ENCODE peak calls at places on chromosome 5, in ten cellular contexts. One of them, this sample, is unnamed.

GRCh38 chr5:36599986-36600779 is 6.2 kb upstream of the SLC1A3 start:
- DNase-seq in sigmoid colon: no peak
- DNase-seq in cardiac muscle cell: peak; percentile 86
- DNase-seq in small intestine: no peak
- DNase-seq in IMR-90: peak; percentile 46
- DNase-seq in right atrium auricular region: no peak
- DNase-seq in ovary: no peak
- DNase-seq in effector memory CD4-positive, alpha-beta T cell: no peak
- DNase-seq in uterus: no peak
- DNase-seq in endodermal cell: no peak
- DNase-seq in this sample: no peak

GRCh38 chr5:90381213-90381929 is 28.2 kb downstream of the CETN3 start:
- DNase-seq in IMR-90: no peak
- DNase-seq in uterus: no peak
- DNase-seq in right atrium auricular region: no peak
- DNase-seq in small intestine: peak; percentile 8
- DNase-seq in sigmoid colon: no peak
- DNase-seq in endodermal cell: no peak
- DNase-seq in effector memory CD4-positive, alpha-beta T cell: no peak
- DNase-seq in ovary: no peak
- DNase-seq in cardiac muscle cell: no peak
- DNase-seq in this sample: no peak

GRCh38 chr5:173688708-173689107 is 72.3 kb upstream of the BOD1 start:
- DNase-seq in effector memory CD4-positive, alpha-beta T cell: no peak
- DNase-seq in sigmoid colon: no peak
- DNase-seq in uterus: no peak
- DNase-seq in right atrium auricular region: no peak
- DNase-seq in IMR-90: no peak
- DNase-seq in endodermal cell: no peak
- DNase-seq in small intestine: no peak
- DNase-seq in cardiac muscle cell: no peak
- DNase-seq in ovary: no peak
- DNase-seq in this sample: no peak

GRCh38 chr5:18141260-18141659 is 507.0 kb downstream of the TAF11L14 start:
- DNase-seq in IMR-90: no peak
- DNase-seq in effector memory CD4-positive, alpha-beta T cell: no peak
- DNase-seq in small intestine: no peak
- DNase-seq in ovary: no peak
- DNase-seq in endodermal cell: no peak
- DNase-seq in uterus: no peak
- DNase-seq in sigmoid colon: no peak
- DNase-seq in right atrium auricular region: no peak
- DNase-seq in cardiac muscle cell: no peak
- DNase-seq in this sample: no peak

GRCh38 chr5:115460476-115460875 is 84.1 kb downstream of the FEM1C start:
- DNase-seq in sigmoid colon: no peak
- DNase-seq in right atrium auricular region: peak; percentile 72
- DNase-seq in cardiac muscle cell: peak; percentile 55
- DNase-seq in uterus: no peak
- DNase-seq in ovary: no peak
- DNase-seq in IMR-90: peak; percentile 92
- DNase-seq in effector memory CD4-positive, alpha-beta T cell: no peak
- DNase-seq in endodermal cell: no peak
- DNase-seq in small intestine: peak; percentile 81
- DNase-seq in this sample: no peak

GRCh38 chr5:176559683-176560082 is 10.5 kb downstream of the CDHR2 start:
- DNase-seq in uterus: no peak
- DNase-seq in sigmoid colon: no peak
- DNase-seq in IMR-90: no peak
- DNase-seq in small intestine: peak; percentile 66
- DNase-seq in endodermal cell: peak; percentile 48
- DNase-seq in cardiac muscle cell: no peak
- DNase-seq in right atrium auricular region: no peak
- DNase-seq in effector memory CD4-positive, alpha-beta T cell: no peak
- DNase-seq in ovary: no peak
- DNase-seq in this sample: no peak

GRCh38 chr5:137573376-137573775 is 74.2 kb upstream of the SPOCK1 start:
- DNase-seq in endodermal cell: no peak
- DNase-seq in IMR-90: no peak
- DNase-seq in cardiac muscle cell: no peak
- DNase-seq in sigmoid colon: no peak
- DNase-seq in small intestine: no peak
- DNase-seq in ovary: no peak
- DNase-seq in uterus: no peak
- DNase-seq in right atrium auricular region: no peak
- DNase-seq in effector memory CD4-positive, alpha-beta T cell: no peak
- DNase-seq in this sample: no peak

GRCh38 chr5:38595149-38595725 is 38.8 kb upstream of the LIFR start:
- DNase-seq in cardiac muscle cell: peak; percentile 76
- DNase-seq in effector memory CD4-positive, alpha-beta T cell: no peak
- DNase-seq in IMR-90: peak; percentile 61
- DNase-seq in small intestine: no peak
- DNase-seq in uterus: no peak
- DNase-seq in ovary: no peak
- DNase-seq in right atrium auricular region: no peak
- DNase-seq in sigmoid colon: no peak
- DNase-seq in endodermal cell: peak; percentile 58
- DNase-seq in this sample: no peak

GRCh38 chr5:20020235-20020634 is 32.2 kb upstream of the CDH18 start:
- DNase-seq in IMR-90: no peak
- DNase-seq in cardiac muscle cell: no peak
- DNase-seq in endodermal cell: peak; percentile 39
- DNase-seq in sigmoid colon: no peak
- DNase-seq in uterus: no peak
- DNase-seq in right atrium auricular region: no peak
- DNase-seq in small intestine: no peak
- DNase-seq in effector memory CD4-positive, alpha-beta T cell: no peak
- DNase-seq in ovary: no peak
- DNase-seq in this sample: no peak

GRCh38 chr5:176639981-176640380 is 7.3 kb upstream of the TSPAN17 start:
- DNase-seq in effector memory CD4-positive, alpha-beta T cell: no peak
- DNase-seq in right atrium auricular region: no peak
- DNase-seq in small intestine: no peak
- DNase-seq in IMR-90: no peak
- DNase-seq in cardiac muscle cell: peak; percentile 43
- DNase-seq in endodermal cell: no peak
- DNase-seq in uterus: no peak
- DNase-seq in sigmoid colon: peak; percentile 84
- DNase-seq in ovary: no peak
- DNase-seq in this sample: peak; percentile 43

GRCh38 chr5:57698785-57699184 is 216.2 kb upstream of the ACTBL2 start:
- DNase-seq in sigmoid colon: no peak
- DNase-seq in ovary: no peak
- DNase-seq in uterus: no peak
- DNase-seq in small intestine: no peak
- DNase-seq in right atrium auricular region: no peak
- DNase-seq in IMR-90: no peak
- DNase-seq in cardiac muscle cell: no peak
- DNase-seq in endodermal cell: peak; percentile 51
- DNase-seq in effector memory CD4-positive, alpha-beta T cell: no peak
- DNase-seq in this sample: no peak

GRCh38 chr5:572398-573019 is 39.6 kb upstream of the CEP72 start:
- DNase-seq in small intestine: no peak
- DNase-seq in ovary: no peak
- DNase-seq in right atrium auricular region: peak; percentile 16
- DNase-seq in endodermal cell: peak; percentile 27
- DNase-seq in sigmoid colon: peak; percentile 18
- DNase-seq in cardiac muscle cell: no peak
- DNase-seq in uterus: no peak
- DNase-seq in effector memory CD4-positive, alpha-beta T cell: no peak
- DNase-seq in IMR-90: no peak
- DNase-seq in this sample: no peak

GRCh38 chr5:137731201-137731600 is 4.7 kb downstream of the KLHL3 start:
- DNase-seq in right atrium auricular region: no peak
- DNase-seq in ovary: no peak
- DNase-seq in endodermal cell: no peak
- DNase-seq in sigmoid colon: no peak
- DNase-seq in effector memory CD4-positive, alpha-beta T cell: no peak
- DNase-seq in uterus: peak; percentile 34
- DNase-seq in cardiac muscle cell: peak; percentile 57
- DNase-seq in IMR-90: peak; percentile 4
- DNase-seq in small intestine: no peak
- DNase-seq in this sample: no peak

GRCh38 chr5:178739452-178740180 is 9.2 kb upstream of the ZNF354A start:
- DNase-seq in small intestine: no peak
- DNase-seq in ovary: no peak
- DNase-seq in endodermal cell: no peak
- DNase-seq in uterus: no peak
- DNase-seq in IMR-90: no peak
- DNase-seq in effector memory CD4-positive, alpha-beta T cell: no peak
- DNase-seq in right atrium auricular region: no peak
- DNase-seq in cardiac muscle cell: no peak
- DNase-seq in sigmoid colon: no peak
- DNase-seq in this sample: no peak

DNA sequence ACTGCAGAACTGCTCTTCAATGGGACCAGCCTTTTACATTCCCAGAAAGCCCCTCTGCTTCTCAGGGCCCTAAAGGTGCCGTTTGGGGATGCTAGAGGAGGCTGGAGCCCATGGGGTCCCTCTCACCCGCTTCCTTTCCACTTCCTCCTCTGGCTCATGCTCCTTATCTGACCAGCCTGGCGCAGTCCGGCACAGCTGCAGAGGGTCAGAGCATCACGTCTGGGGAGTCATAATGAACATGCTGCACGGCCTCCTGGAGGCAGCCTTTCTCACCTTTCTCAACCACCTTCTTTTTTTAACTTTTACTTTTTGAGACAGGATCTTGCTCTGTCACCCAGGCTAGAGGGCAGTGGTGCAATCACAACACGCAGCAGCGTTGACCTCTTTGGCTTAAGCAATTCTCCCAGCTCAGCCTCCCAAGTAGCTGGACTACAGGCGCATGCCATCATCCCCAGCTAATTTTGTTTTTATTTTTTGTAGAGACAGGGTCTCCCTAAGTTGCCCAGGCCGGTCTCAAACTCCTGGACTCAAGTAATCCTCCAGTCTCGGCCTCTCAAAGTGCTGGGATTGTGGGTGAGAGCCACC is 15.1 kb upstream of the TCF7 start:
- DNase-seq in effector memory CD4-positive, alpha-beta T cell: no peak
- DNase-seq in small intestine: peak; percentile 46
- DNase-seq in right atrium auricular region: no peak
- DNase-seq in IMR-90: no peak
- DNase-seq in endodermal cell: no peak
- DNase-seq in cardiac muscle cell: no peak
- DNase-seq in uterus: no peak
- DNase-seq in ovary: no peak
- DNase-seq in sigmoid colon: no peak
- DNase-seq in this sample: no peak
- H3K27ac ChIP-seq in effector memory CD4-positive, alpha-beta T cell: peak overlapping the region; percentile 91
- H3K27ac ChIP-seq in small intestine: peak overlapping the region; percentile 52
- H3K27ac ChIP-seq in right atrium auricular region: no peak overlapping the region
- H3K27ac ChIP-seq in IMR-90: no peak overlapping the region
- H3K27ac ChIP-seq in endodermal cell: no peak overlapping the region
- H3K27ac ChIP-seq in cardiac muscle cell: no peak overlapping the region
- H3K27ac ChIP-seq in uterus: no peak overlapping the region
- H3K27ac ChIP-seq in ovary: no peak overlapping the region
- H3K27ac ChIP-seq in sigmoid colon: no peak overlapping the region
- H3K27ac ChIP-seq in this sample: peak overlapping the region; percentile 66

GRCh38 chr5:10744681-10745080 is 16.4 kb downstream of the DAP start:
- DNase-seq in sigmoid colon: no peak
- DNase-seq in small intestine: no peak
- DNase-seq in IMR-90: no peak
- DNase-seq in right atrium auricular region: no peak
- DNase-seq in cardiac muscle cell: no peak
- DNase-seq in effector memory CD4-positive, alpha-beta T cell: no peak
- DNase-seq in uterus: no peak
- DNase-seq in endodermal cell: no peak
- DNase-seq in ovary: no peak
- DNase-seq in this sample: no peak

GRCh38 chr5:10746711-10747110 is 14.3 kb downstream of the DAP start:
- DNase-seq in cardiac muscle cell: no peak
- DNase-seq in effector memory CD4-positive, alpha-beta T cell: no peak
- DNase-seq in small intestine: peak; percentile 97
- DNase-seq in endodermal cell: no peak
- DNase-seq in right atrium auricular region: no peak
- DNase-seq in ovary: no peak
- DNase-seq in IMR-90: no peak
- DNase-seq in sigmoid colon: no peak
- DNase-seq in uterus: no peak
- DNase-seq in this sample: no peak

GRCh38 chr5:10747678-10748622 is 13.1 kb downstream of the DAP start:
- DNase-seq in IMR-90: no peak
- DNase-seq in uterus: no peak
- DNase-seq in endodermal cell: no peak
- DNase-seq in ovary: no peak
- DNase-seq in right atrium auricular region: no peak
- DNase-seq in sigmoid colon: no peak
- DNase-seq in cardiac muscle cell: no peak
- DNase-seq in small intestine: peak; percentile 21
- DNase-seq in effector memory CD4-positive, alpha-beta T cell: no peak
- DNase-seq in this sample: no peak

GRCh38 chr5:10741661-10742060 is 19.4 kb downstream of the DAP start:
- DNase-seq in uterus: no peak
- DNase-seq in endodermal cell: no peak
- DNase-seq in right atrium auricular region: no peak
- DNase-seq in sigmoid colon: no peak
- DNase-seq in IMR-90: no peak
- DNase-seq in cardiac muscle cell: no peak
- DNase-seq in ovary: no peak
- DNase-seq in effector memory CD4-positive, alpha-beta T cell: no peak
- DNase-seq in small intestine: no peak
- DNase-seq in this sample: no peak

GRCh38 chr5:10745133-10745532 is 15.9 kb downstream of the DAP start:
- DNase-seq in IMR-90: peak; percentile 33
- DNase-seq in sigmoid colon: no peak
- DNase-seq in small intestine: no peak
- DNase-seq in uterus: no peak
- DNase-seq in right atrium auricular region: no peak
- DNase-seq in cardiac muscle cell: no peak
- DNase-seq in ovary: no peak
- DNase-seq in endodermal cell: no peak
- DNase-seq in effector memory CD4-positive, alpha-beta T cell: no peak
- DNase-seq in this sample: no peak
- H3K36me3 ChIP-seq in IMR-90: peaks cover 51% of the 10 kb centered on the region
- H3K36me3 ChIP-seq in sigmoid colon: peaks cover 10% of the 10 kb centered on the region
- H3K36me3 ChIP-seq in small intestine: peaks cover 17% of the 10 kb centered on the region
- H3K36me3 ChIP-seq in uterus: no peaks in the 10 kb centered on the region
- H3K36me3 ChIP-seq in right atrium auricular region: peaks cover 44% of the 10 kb centered on the region
- H3K36me3 ChIP-seq in cardiac muscle cell: peaks cover 16% of the 10 kb centered on the region
- H3K36me3 ChIP-seq in ovary: no peaks in the 10 kb centered on the region
- H3K36me3 ChIP-seq in endodermal cell: peaks cover 71% of the 10 kb centered on the region
- H3K36me3 ChIP-seq in effector memory CD4-positive, alpha-beta T cell: peaks cover 44% of the 10 kb centered on the region
- H3K36me3 ChIP-seq in this sample: peaks cover 69% of the 10 kb centered on the region

GRCh38 chr5:149614034-149614907 is 33.0 kb downstream of the ARHGEF37 start:
- DNase-seq in ovary: no peak
- DNase-seq in effector memory CD4-positive, alpha-beta T cell: no peak
- DNase-seq in right atrium auricular region: no peak
- DNase-seq in uterus: no peak
- DNase-seq in cardiac muscle cell: no peak
- DNase-seq in IMR-90: no peak
- DNase-seq in small intestine: no peak
- DNase-seq in sigmoid colon: no peak
- DNase-seq in endodermal cell: no peak
- DNase-seq in this sample: no peak
- H3K27ac ChIP-seq in ovary: no peak overlapping the region
- H3K27ac ChIP-seq in effector memory CD4-positive, alpha-beta T cell: no peak overlapping the region
- H3K27ac ChIP-seq in right atrium auricular region: no peak overlapping the region
- H3K27ac ChIP-seq in uterus: no peak overlapping the region
- H3K27ac ChIP-seq in cardiac muscle cell: no peak overlapping the region
- H3K27ac ChIP-seq in IMR-90: no peak overlapping the region
- H3K27ac ChIP-seq in small intestine: no peak overlapping the region
- H3K27ac ChIP-seq in sigmoid colon: no peak overlapping the region
- H3K27ac ChIP-seq in endodermal cell: no peak overlapping the region
- H3K27ac ChIP-seq in this sample: no peak overlapping the region

GRCh38 chr5:134620634-134621033 is 12.0 kb downstream of the SAR1B start:
- DNase-seq in cardiac muscle cell: no peak
- DNase-seq in small intestine: no peak
- DNase-seq in right atrium auricular region: no peak
- DNase-seq in IMR-90: no peak
- DNase-seq in ovary: no peak
- DNase-seq in uterus: no peak
- DNase-seq in endodermal cell: no peak
- DNase-seq in sigmoid colon: no peak
- DNase-seq in effector memory CD4-positive, alpha-beta T cell: no peak
- DNase-seq in this sample: no peak
- H3K36me3 ChIP-seq in cardiac muscle cell: peaks cover 47% of the 10 kb centered on the region
- H3K36me3 ChIP-seq in small intestine: peaks cover 11% of the 10 kb centered on the region
- H3K36me3 ChIP-seq in right atrium auricular region: peaks cover 77% of the 10 kb centered on the region
- H3K36me3 ChIP-seq in IMR-90: peaks cover 22% of the 10 kb centered on the region
- H3K36me3 ChIP-seq in ovary: no peaks in the 10 kb centered on the region
- H3K36me3 ChIP-seq in uterus: no peaks in the 10 kb centered on the region
- H3K36me3 ChIP-seq in endodermal cell: peaks cover 47% of the 10 kb centered on the region
- H3K36me3 ChIP-seq in sigmoid colon: peaks cover 29% of the 10 kb centered on the region
- H3K36me3 ChIP-seq in effector memory CD4-positive, alpha-beta T cell: peaks cover 38% of the 10 kb centered on the region
- H3K36me3 ChIP-seq in this sample: peaks cover 75% of the 10 kb centered on the region